ENCODE peak calls at places on chromosomes 2 and 18, in six cellular contexts. A, N, S, D, M and O are unnamed samples.

GRCh38 chr18:76161983-76162382 is 333.1 kb downstream of the ZNF516 start:
- DNase-seq in S (no peak), D (no peak), N (no peak), M (no peak), A (no peak), O (no peak)

GRCh38 chr2:71452565-71452964 is 796 bp upstream of the DYSF start:
- DNase-seq in D (no peak), A (no peak), N (peak), M (no peak), S (no peak), O (no peak)

GRCh38 chr18:66548747-66549146 is 55.1 kb downstream of the CDH19 start:
- DNase-seq in N (no peak), A (no peak), S (no peak), D (no peak), M (no peak), O (no peak)

GRCh38 chr2:191165190-191165643 is 14.4 kb upstream of the STAT4 start:
- DNase-seq in M (peak), A (no peak), N (peak), D (no peak), S (no peak), O (no peak)

GRCh38 chr18:2444201-2444875 is 127.0 kb downstream of the METTL4 start:
- DNase-seq in A (no peak), M (no peak), S (no peak), N (peak), D (no peak), O (no peak)

GRCh38 chr2:108916397-108917077 is 72.5 kb downstream of the EDAR start:
- DNase-seq in N (no peak), S (peak), D (no peak), A (no peak), M (no peak), O (no peak)

GRCh38 chr2:26300234-26300641 is 45.7 kb upstream of the SELENOI start:
- DNase-seq in A (no peak), S (no peak), M (no peak), N (peak), D (no peak), O (no peak)

GRCh38 chr2:46029332-46029811 is 267.8 kb upstream of the EPAS1 start:
- DNase-seq in A (no peak), S (no peak), N (peak), M (no peak), D (no peak), O (no peak)

GRCh38 chr2:74554821-74555531 is 456 bp downstream of the DOK1 start:
- DNase-seq in M (no peak), S (peak), A (peak), N (no peak), D (no peak), O (peak)

GRCh38 chr2:96152301-96153165 is 7.3 kb upstream of the DUSP2 start:
- DNase-seq in M (no peak), A (no peak), D (no peak), N (no peak), S (peak), O (no peak)

GRCh38 chr18:23223641-23224040 is 88.4 kb downstream of the CABLES1 start:
- DNase-seq in S (no peak), A (no peak), N (no peak), D (no peak), M (no peak), O (no peak)

GRCh38 chr2:66962625-66963207 is 434.4 kb upstream of the ETAA1 start:
- DNase-seq in M (no peak), D (no peak), S (no peak), A (peak), N (no peak), O (no peak)

GRCh38 chr2:119005081-119005480 is 63.1 kb downstream of the MARCO start:
- DNase-seq in N (no peak), M (no peak), D (no peak), A (no peak), S (no peak), O (no peak)

GRCh38 chr2:179124282-179124681 is 74.3 kb upstream of the CCDC141 start:
- DNase-seq in S (no peak), M (no peak), D (no peak), N (no peak), A (no peak), O (no peak)

GRCh38 chr2:179130560-179130959 is 80.6 kb upstream of the CCDC141 start:
- DNase-seq in D (no peak), S (no peak), M (no peak), N (no peak), A (no peak), O (no peak)

GRCh38 chr2:179125404-179125803 is 75.5 kb upstream of the CCDC141 start:
- DNase-seq in D (no peak), A (no peak), N (no peak), M (no peak), S (no peak), O (no peak)

GRCh38 chr2:179132076-179132475 is 82.1 kb upstream of the CCDC141 start:
- DNase-seq in S (no peak), N (no peak), A (no peak), M (no peak), D (no peak), O (no peak)

GRCh38 chr2:179129574-179130238 is 79.8 kb upstream of the CCDC141 start:
- DNase-seq in M (no peak), A (no peak), S (no peak), N (peak), D (no peak), O (no peak)
- TF ChIP-seq CTCF in M (peak), A (peak), S (peak), N (peak), D (peak), O (peak)

GRCh38 chr2:106107509-106108131 is 86.5 kb downstream of the UXS1 start:
- DNase-seq in N (peak), M (no peak), S (no peak), D (no peak), A (no peak), O (no peak)
- TF ChIP-seq CTCF in N (no peak), M (no peak), S (peak), D (no peak), A (no peak), O (no peak)

GRCh38 chr2:235595420-235596010 is 101.7 kb downstream of the AGAP1 start:
- DNase-seq in S (peak), M (peak), A (peak), D (no peak), N (peak), O (peak)
- TF ChIP-seq CTCF in S (peak), M (peak), A (peak), D (peak), N (peak), O (peak)

DNA sequence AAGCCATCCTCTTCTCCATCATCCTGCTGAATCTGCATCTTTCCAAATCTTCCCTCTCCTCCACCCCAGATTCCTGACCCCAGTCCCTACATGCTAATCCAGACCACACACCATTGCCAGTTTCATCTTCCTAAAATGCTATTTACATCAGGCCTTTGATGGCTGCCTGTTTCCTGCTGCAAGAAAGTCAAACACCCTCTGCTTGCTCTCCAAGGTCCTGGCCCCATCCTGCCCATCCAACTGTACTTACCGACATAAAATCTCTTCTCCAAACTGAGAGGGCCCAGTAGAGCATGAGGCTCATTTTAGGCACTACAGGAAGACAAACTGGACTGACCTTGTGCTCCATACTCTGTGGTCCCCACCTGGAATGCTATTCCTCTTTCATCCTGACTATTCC is 19.0 kb downstream of the ALK start:
- DNase-seq in D (no peak), A (peak), S (no peak), M (no peak), N (no peak), O (no peak)
- TF ChIP-seq CTCF in D (no peak), A (no peak), S (no peak), M (no peak), N (no peak), O (no peak)

DNA sequence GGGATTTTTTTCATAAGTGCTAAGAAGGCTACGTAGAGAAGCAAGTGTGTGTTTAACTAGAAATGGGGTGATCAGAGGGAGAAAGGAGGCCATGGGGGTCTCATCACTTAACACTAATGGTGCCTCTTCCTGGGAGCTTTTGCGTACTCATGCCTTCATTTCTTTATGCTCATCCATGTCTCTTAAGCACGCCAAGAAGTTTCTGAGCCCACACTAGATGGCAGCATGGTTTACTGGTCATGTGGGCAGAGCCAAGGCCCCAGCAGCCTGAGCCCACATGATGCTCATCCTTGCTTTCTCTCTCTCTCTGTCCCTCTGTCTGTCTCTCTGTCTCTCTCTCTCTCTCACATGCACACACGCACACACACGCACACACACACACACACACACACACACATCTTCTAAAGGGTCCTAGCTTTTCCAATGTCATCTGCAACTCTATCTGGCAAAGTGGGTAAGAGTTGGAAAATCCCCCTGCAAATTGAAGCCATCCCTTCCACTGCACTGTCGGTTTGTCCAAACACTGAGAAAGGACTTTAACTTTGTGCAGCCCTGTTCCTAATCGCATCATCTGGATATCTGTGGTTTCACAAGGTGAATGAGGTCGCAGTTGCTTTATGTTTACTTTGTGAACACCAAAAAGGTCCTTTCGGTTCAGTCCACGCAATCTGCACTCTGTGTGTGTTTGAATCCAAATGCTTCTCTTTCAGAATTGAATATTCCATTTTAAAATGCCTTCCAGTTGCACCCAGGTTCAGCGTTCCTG is 137.2 kb upstream of the CCDC68 start:
- DNase-seq in D (no peak), M (peak), N (peak), S (no peak), A (no peak), O (no peak)
- TF ChIP-seq CTCF in D (no peak), M (peak), N (peak), S (peak), A (no peak), O (peak)

GRCh38 chr2:127407091-127407490 is 11.1 kb upstream of the PROC start:
- DNase-seq in D (no peak), A (no peak), S (no peak), N (no peak), M (no peak), O (no peak)

GRCh38 chr2:127407661-127408003 is 10.6 kb upstream of the PROC start:
- DNase-seq in N (no peak), M (no peak), D (no peak), S (no peak), A (no peak), O (no peak)

GRCh38 chr2:127408807-127409099 is 9.5 kb upstream of the PROC start:
- DNase-seq in S (no peak), M (no peak), A (no peak), N (no peak), D (no peak), O (no peak)

GRCh38 chr2:127406454-127406853 is 11.8 kb upstream of the PROC start:
- DNase-seq in S (no peak), D (no peak), M (no peak), N (no peak), A (no peak), O (no peak)

DNA sequence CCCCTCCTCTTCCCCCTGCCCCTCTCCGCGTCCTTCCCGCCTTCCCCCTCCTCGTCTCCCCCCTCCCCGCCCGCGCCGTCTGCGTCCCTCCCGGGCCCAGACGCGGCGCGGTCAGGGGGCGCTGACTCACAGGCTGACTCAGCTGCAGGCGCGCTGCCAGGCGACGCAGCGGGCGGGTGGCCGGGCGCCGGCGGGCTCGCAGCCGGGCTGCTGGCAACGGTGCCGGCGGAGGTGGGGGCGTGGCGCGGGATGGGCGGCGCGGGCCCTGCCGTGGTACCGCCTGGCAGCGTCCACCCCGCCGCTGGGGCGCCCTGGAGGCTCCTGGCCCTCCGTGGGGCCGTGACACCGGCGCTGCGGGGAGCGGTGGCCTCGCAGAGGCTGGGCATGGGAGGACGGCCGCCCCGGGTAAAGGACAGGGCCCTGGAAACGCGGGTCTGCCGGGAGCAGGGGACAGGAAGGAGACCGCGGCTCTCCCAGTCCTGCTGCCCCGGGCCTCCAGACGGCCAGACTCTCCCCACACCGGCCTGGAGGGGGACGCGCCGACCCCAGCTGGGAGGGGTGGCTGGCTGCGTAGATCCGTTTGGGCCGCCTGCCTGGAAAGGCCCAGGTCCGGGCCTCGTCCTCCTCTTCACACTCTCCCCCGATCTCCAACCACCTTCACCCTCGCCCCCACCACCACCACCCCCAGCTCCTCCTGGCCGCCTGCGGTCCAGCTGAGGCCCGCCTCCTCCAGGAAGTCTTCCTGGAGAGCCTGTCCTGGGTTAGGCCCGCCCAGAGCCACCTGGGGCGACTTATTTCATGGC is 10.0 kb upstream of the PROC start:
- DNase-seq in D (peak), S (peak), N (peak), A (peak), M (peak), O (peak)
- TF ChIP-seq CTCF in D (no peak), S (no peak), N (no peak), A (no peak), M (no peak), O (no peak)

GRCh38 chr2:9344434-9344833 is 78.9 kb downstream of the ITGB1BP1 start:
- DNase-seq in N (no peak), D (no peak), S (no peak), M (no peak), A (no peak), O (no peak)

GRCh38 chr2:9342659-9343058 is 80.7 kb downstream of the ITGB1BP1 start:
- DNase-seq in S (no peak), A (no peak), N (no peak), D (no peak), M (no peak), O (no peak)

GRCh38 chr2:9343524-9343923 is 79.8 kb downstream of the ITGB1BP1 start:
- DNase-seq in A (no peak), S (no peak), N (no peak), D (no peak), M (no peak), O (no peak)

GRCh38 chr2:9337901-9338300 is 85.4 kb downstream of the ITGB1BP1 start:
- DNase-seq in N (no peak), A (no peak), D (no peak), M (no peak), S (no peak), O (no peak)

DNA sequence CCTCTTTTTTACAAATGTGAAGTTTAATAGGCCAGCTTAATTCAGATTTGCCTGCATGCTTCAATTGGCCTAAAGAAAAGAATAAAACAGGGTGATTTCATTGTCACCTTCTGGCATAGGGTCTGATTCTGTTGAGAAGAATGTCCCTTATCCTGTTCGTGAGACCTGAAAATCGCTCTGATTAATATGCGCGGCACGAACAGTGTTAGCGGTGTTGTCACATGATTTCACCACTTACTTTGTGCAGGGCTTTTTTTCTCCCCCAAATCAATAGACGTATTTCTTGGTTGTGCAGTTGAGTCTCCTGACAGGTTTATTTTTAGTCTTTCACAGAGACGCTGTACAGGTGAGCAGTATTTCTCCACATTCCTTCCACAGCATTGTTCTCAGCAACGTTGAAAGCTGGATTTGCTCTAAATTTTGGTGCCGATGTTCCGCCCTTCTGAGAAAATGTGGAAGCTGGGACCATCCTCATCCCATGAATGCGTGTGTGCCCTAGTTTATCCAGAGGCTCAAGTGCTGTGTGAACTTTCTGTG is 81.9 kb downstream of the ITGB1BP1 start:
- DNase-seq in N (no peak), A (no peak), S (no peak), D (no peak), M (no peak), O (no peak)
- TF ChIP-seq CTCF in N (no peak), A (no peak), S (no peak), D (no peak), M (no peak), O (no peak)

GRCh38 chr18:35588995-35589394 is 7.5 kb downstream of the GALNT1 start:
- DNase-seq in S (no peak), M (no peak), D (no peak), N (no peak), A (no peak), O (no peak)
- TF ChIP-seq CTCF in S (no peak), M (no peak), D (no peak), N (no peak), A (no peak), O (no peak)

DNA sequence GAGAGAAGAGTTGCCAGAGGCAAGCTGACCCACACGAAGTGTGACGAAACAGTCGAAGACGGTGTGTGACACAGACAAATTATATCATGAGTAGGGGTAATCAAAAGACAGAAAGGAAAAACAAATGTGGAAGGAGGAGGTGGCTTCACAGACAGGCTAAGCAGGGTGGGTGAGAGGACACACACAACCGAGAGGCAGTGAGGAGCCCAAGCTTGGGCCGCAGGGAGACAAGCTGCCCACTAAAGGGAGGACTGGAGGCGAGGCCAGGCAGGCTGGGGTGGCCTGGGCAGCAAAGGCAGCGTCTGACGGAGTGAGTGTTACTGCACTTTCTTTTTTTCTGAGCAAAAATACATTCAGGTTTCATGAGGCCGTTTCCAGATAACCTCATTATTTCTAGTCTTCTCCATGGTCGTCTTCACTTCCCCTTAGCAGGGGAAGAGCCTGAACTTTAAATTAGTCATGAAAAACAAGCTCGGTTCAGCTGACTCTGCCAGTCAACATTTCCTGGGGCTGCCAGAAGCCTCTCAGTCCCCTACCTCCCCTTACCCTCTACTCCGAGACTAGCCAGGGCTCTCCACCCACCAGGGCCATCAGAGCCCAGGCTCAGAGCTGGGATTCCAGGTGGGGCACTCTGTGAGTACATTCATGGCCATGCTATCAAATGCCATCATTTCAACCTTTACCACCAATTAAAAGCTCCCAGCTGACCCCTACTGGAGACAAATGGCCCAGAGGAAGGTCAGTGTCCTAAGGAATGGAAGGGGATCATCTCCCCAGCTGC is 13.8 kb upstream of the ZFP36L2 start:
- DNase-seq in S (peak), N (no peak), M (no peak), A (no peak), D (no peak), O (no peak)
- TF ChIP-seq CTCF in S (no peak), N (no peak), M (peak), A (no peak), D (no peak), O (no peak)